ENCODE peak calls at places on chromosomes 6 and 20, in four cellular contexts. One of them, this sample, is unnamed.

GRCh38 chr20:33392016-33392415 is 9.3 kb downstream of the CDK5RAP1 start:
- DNase-seq in psoas muscle: no peak
- DNase-seq in uterus: no peak
- DNase-seq in K562: no peak
- DNase-seq in this sample: no peak

GRCh38 chr6:126422912-126423311 is 83.0 kb downstream of the CENPW start:
- DNase-seq in psoas muscle: no peak
- DNase-seq in uterus: no peak
- DNase-seq in K562: no peak
- DNase-seq in this sample: no peak

GRCh38 chr6:118353564-118353963 is 194.5 kb upstream of the PLN start:
- DNase-seq in psoas muscle: no peak
- DNase-seq in uterus: no peak
- DNase-seq in K562: no peak
- DNase-seq in this sample: no peak

GRCh38 chr20:61399433-61399832 is 147.4 kb downstream of the CDH4 start:
- DNase-seq in psoas muscle: no peak
- DNase-seq in uterus: no peak
- DNase-seq in K562: no peak
- DNase-seq in this sample: peak; percentile 25

GRCh38 chr6:37049990-37050853 is 44.8 kb downstream of the FGD2 start:
- DNase-seq in psoas muscle: peak; percentile 78
- DNase-seq in uterus: peak; percentile 42
- DNase-seq in K562: peak; percentile 92
- DNase-seq in this sample: peak; percentile 86

GRCh38 chr6:37056112-37056403 is 50.6 kb downstream of the FGD2 start:
- DNase-seq in psoas muscle: no peak
- DNase-seq in uterus: no peak
- DNase-seq in K562: no peak
- DNase-seq in this sample: peak; percentile 71

GRCh38 chr6:112622036-112622435 is 274.9 kb downstream of the RFPL4B start:
- DNase-seq in psoas muscle: no peak
- DNase-seq in uterus: no peak
- DNase-seq in K562: no peak
- DNase-seq in this sample: no peak

GRCh38 chr6:41563060-41563776 is 17.0 kb downstream of the FOXP4 start:
- DNase-seq in psoas muscle: no peak
- DNase-seq in uterus: no peak
- DNase-seq in K562: no peak
- DNase-seq in this sample: no peak

GRCh38 chr6:138188278-138188923 is 26.7 kb downstream of the ARFGEF3 start:
- DNase-seq in psoas muscle: no peak
- DNase-seq in uterus: no peak
- DNase-seq in K562: no peak
- DNase-seq in this sample: no peak

GRCh38 chr20:44089987-44090674 is 96.9 kb downstream of the JPH2 start:
- DNase-seq in psoas muscle: no peak
- DNase-seq in uterus: no peak
- DNase-seq in K562: peak; percentile 62
- DNase-seq in this sample: no peak

GRCh38 chr6:157994126-157994795 is 12.6 kb downstream of the SYNJ2 start:
- DNase-seq in psoas muscle: no peak
- DNase-seq in uterus: no peak
- DNase-seq in K562: no peak
- DNase-seq in this sample: peak; percentile 15

GRCh38 chr6:32175711-32176475 is at the start of gene AGPAT1:
- DNase-seq in psoas muscle: peak; percentile 98
- DNase-seq in uterus: peak; percentile 99
- DNase-seq in K562: peak; percentile 99
- DNase-seq in this sample: peak; percentile 98

DNA sequence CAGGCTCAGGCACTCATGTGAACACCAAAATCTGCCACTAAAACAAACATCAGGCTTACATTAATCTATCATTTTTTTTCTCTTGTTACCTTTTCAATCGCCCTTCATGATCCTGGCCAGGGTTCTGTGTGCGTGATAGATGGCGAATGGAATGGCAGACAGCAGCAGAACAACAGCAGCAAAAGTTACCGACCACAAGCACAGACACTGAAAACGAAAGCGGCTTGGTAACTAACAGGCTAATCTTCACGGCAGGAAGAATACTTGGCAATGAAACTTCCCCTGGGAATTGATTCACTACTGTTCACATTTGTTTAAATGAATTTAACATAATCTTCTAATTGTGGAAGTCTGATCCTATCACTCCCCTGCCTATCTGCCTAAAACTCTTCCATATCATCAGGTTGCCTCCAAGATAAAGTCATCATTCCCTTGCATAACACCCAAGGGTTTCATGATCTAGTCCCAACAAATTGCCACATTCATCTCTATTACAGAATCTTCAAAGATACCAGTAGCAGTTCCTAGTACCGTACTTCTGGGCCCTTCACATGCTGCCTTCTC is 28.7 kb downstream of the PTPRK start:
- DNase-seq in psoas muscle: no peak
- DNase-seq in uterus: peak; percentile 31
- DNase-seq in K562: no peak
- DNase-seq in this sample: no peak
- H3K4me3 ChIP-seq in psoas muscle: peak overlapping the region; percentile 58
- H3K4me3 ChIP-seq in uterus: no peak overlapping the region
- H3K4me3 ChIP-seq in K562: no peak overlapping the region
- H3K4me3 ChIP-seq in this sample: peak overlapping the region; percentile 4

GRCh38 chr6:143689852-143690251 is 12.1 kb downstream of the PHACTR2 start:
- DNase-seq in psoas muscle: no peak
- DNase-seq in uterus: no peak
- DNase-seq in K562: no peak
- DNase-seq in this sample: no peak
- H3K27ac ChIP-seq in psoas muscle: no peak overlapping the region
- H3K27ac ChIP-seq in uterus: no peak overlapping the region
- H3K27ac ChIP-seq in K562: no peak overlapping the region
- H3K27ac ChIP-seq in this sample: peak overlapping the region; percentile 78

GRCh38 chr6:166653639-166653941 is 26.5 kb upstream of the RPS6KA2 start:
- DNase-seq in psoas muscle: no peak
- DNase-seq in uterus: no peak
- DNase-seq in K562: no peak
- DNase-seq in this sample: no peak

GRCh38 chr6:166647896-166648295 is 20.8 kb upstream of the RPS6KA2 start:
- DNase-seq in psoas muscle: no peak
- DNase-seq in uterus: no peak
- DNase-seq in K562: no peak
- DNase-seq in this sample: no peak

GRCh38 chr6:166651408-166651807 is 24.4 kb upstream of the RPS6KA2 start:
- DNase-seq in psoas muscle: no peak
- DNase-seq in uterus: no peak
- DNase-seq in K562: no peak
- DNase-seq in this sample: no peak

GRCh38 chr6:166650047-166650446 is 23.0 kb upstream of the RPS6KA2 start:
- DNase-seq in psoas muscle: no peak
- DNase-seq in uterus: no peak
- DNase-seq in K562: no peak
- DNase-seq in this sample: no peak

DNA sequence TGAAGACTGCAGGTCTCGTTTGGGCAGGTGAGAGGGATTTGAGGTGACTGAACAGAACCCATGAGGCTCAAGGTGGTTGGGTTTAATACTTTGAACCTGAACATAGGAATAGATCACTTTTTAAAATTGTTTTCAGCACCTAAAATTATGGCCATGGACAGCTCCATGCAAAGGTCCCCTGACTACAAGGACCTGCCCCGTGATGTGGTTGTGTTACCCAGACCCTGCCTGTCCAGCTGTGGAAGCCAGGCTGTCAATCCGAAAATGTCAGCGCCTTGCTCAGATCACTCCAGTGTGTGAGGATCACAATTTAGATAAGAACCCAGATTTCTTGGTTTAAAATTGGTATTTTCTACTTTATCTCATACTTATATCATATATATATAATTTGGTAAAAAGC is 23.8 kb upstream of the RPS6KA2 start:
- DNase-seq in psoas muscle: no peak
- DNase-seq in uterus: no peak
- DNase-seq in K562: no peak
- DNase-seq in this sample: no peak
- H3K27me3 ChIP-seq in psoas muscle: no peaks in the 10 kb centered on the region
- H3K27me3 ChIP-seq in uterus: no peaks in the 10 kb centered on the region
- H3K27me3 ChIP-seq in K562: peaks cover 34% of the 10 kb centered on the region
- H3K27me3 ChIP-seq in this sample: no peaks in the 10 kb centered on the region

GRCh38 chr20:47492284-47492683 is 9.4 kb upstream of the NCOA3 start:
- DNase-seq in psoas muscle: no peak
- DNase-seq in uterus: no peak
- DNase-seq in K562: no peak
- DNase-seq in this sample: no peak

GRCh38 chr20:47496118-47496517 is 5.6 kb upstream of the NCOA3 start:
- DNase-seq in psoas muscle: no peak
- DNase-seq in uterus: no peak
- DNase-seq in K562: no peak
- DNase-seq in this sample: no peak

GRCh38 chr20:47490795-47491194 is 10.9 kb upstream of the NCOA3 start:
- DNase-seq in psoas muscle: no peak
- DNase-seq in uterus: no peak
- DNase-seq in K562: no peak
- DNase-seq in this sample: no peak

GRCh38 chr20:47493175-47493953 is 8.3 kb upstream of the NCOA3 start:
- DNase-seq in psoas muscle: peak; percentile 93
- DNase-seq in uterus: peak; percentile 92
- DNase-seq in K562: peak; percentile 69
- DNase-seq in this sample: peak; percentile 94

GRCh38 chr20:47493954-47494293 is 7.8 kb upstream of the NCOA3 start:
- DNase-seq in psoas muscle: no peak
- DNase-seq in uterus: no peak
- DNase-seq in K562: no peak
- DNase-seq in this sample: no peak
- H3K4me3 ChIP-seq in psoas muscle: peak overlapping the region; percentile 46
- H3K4me3 ChIP-seq in uterus: no peak overlapping the region
- H3K4me3 ChIP-seq in K562: no peak overlapping the region
- H3K4me3 ChIP-seq in this sample: no peak overlapping the region

DNA sequence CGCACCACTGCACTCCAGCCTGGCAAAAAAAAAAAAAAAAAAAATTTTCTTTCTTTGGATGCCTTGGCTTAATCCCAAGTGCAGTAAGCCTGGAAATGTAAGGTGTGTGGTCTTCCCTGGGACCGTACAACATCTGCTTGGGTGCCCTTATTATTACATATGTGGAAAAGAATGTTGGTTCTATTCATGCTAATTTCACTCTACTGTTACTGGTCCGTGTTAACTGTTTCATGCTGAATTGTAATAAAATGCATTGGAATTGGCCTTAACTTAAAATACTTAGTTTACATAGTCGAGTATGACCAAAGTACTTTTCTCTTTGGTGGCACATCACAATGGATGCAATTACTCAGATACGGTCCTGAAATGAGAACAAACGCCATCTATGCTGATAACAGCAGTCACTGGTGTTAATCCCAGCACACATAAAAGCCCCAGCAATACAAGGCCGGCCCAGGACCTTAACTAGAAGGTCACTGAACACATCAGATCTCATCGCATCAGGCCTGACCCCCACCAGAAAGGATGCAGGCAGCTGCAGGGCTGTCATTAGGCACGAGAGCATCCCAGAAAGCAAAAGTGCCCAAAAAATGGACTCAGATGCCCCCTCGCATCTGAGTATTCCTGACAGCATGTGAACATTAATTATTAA is 1.2 kb downstream of the SERPINB6 start:
- DNase-seq in psoas muscle: no peak
- DNase-seq in uterus: no peak
- DNase-seq in K562: peak; percentile 69
- DNase-seq in this sample: no peak
- H3K27ac ChIP-seq in psoas muscle: peak overlapping the region; percentile 98
- H3K27ac ChIP-seq in uterus: peak overlapping the region; percentile 99
- H3K27ac ChIP-seq in K562: peak overlapping the region; percentile 83
- H3K27ac ChIP-seq in this sample: no peak overlapping the region

DNA sequence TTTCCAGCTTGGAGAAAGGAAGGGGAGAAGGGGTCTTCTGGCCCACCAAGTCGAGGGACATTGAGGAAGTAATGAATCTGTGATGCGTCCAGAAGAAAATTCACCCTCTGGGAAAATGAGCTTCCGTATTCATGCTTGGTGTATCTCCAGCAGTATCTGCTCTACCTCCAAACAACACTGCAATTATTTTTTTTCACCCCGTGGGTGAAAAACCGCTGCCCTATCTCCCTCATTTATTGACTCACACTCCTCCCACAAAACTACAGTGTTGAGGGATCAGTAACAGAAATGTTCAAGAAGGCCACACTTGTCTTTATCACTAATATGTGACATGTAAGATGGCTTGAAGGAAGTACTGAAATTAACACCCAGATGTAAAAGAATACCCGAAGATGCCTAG is 4.8 kb upstream of the TBX18 start:
- DNase-seq in psoas muscle: no peak
- DNase-seq in uterus: no peak
- DNase-seq in K562: peak; percentile 38
- DNase-seq in this sample: no peak
- H3K27me3 ChIP-seq in psoas muscle: peaks cover 38% of the 10 kb centered on the region
- H3K27me3 ChIP-seq in uterus: peaks cover 91% of the 10 kb centered on the region
- H3K27me3 ChIP-seq in K562: no peaks in the 10 kb centered on the region
- H3K27me3 ChIP-seq in this sample: no peaks in the 10 kb centered on the region

GRCh38 chr6:43434943-43435342 is 7.6 kb downstream of the ABCC10 start:
- DNase-seq in psoas muscle: no peak
- DNase-seq in uterus: no peak
- DNase-seq in K562: no peak
- DNase-seq in this sample: peak; percentile 12

GRCh38 chr6:43433148-43433547 is 5.8 kb downstream of the ABCC10 start:
- DNase-seq in psoas muscle: no peak
- DNase-seq in uterus: no peak
- DNase-seq in K562: no peak
- DNase-seq in this sample: no peak

GRCh38 chr6:43434441-43434840 is 7.1 kb downstream of the ABCC10 start:
- DNase-seq in psoas muscle: no peak
- DNase-seq in uterus: no peak
- DNase-seq in K562: no peak
- DNase-seq in this sample: no peak

GRCh38 chr6:43434001-43434400 is 6.7 kb downstream of the ABCC10 start:
- DNase-seq in psoas muscle: no peak
- DNase-seq in uterus: no peak
- DNase-seq in K562: no peak
- DNase-seq in this sample: peak; percentile 49

DNA sequence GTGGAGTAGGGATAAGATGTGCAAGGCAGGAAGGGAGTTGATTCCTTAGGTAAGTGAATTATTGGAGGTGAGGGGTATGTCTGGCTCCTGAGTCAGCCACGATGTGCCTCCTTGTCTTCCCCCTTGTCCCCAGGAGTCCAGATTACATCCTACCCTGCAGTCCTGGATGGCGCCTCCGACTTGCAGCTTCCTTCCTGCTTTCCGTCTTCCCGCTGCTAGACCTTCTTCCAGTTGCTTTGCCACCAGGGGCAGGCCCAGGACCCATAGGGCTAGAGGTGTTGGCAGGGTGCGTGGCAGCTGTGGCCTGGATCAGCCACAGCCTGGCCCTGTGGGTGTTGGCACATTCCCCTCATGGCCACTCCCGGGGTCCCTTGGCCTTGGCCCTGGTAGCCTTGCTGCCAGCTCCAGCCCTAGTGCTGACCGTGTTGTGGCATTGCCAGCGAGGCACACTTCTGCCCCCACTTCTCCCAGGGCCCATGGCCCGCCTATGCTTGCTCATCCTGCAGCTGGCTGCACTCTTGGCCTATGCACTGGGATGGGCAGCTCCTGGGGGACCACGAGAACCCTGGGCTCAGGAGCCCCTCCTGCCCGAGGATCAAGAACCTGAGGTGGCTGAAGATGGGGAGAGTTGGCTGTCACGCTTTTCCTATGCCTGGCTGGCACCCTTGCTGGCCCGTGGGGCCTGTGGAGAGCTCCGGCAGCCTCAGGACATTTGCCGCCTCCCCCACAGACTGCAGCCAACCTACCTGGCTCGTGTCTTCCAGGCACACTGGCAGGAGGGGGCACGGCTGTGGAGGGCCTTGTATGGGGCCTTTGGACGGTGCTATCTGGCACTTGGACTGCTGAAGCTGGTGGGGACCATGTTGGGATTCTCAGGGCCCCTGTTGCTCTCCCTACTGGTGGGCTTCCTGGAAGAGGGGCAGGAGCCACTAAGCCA is 4.9 kb downstream of the ABCC10 start:
- DNase-seq in psoas muscle: no peak
- DNase-seq in uterus: no peak
- DNase-seq in K562: no peak
- DNase-seq in this sample: no peak
- H3K4me3 ChIP-seq in psoas muscle: no peak overlapping the region
- H3K4me3 ChIP-seq in uterus: no peak overlapping the region
- H3K4me3 ChIP-seq in K562: no peak overlapping the region
- H3K4me3 ChIP-seq in this sample: no peak overlapping the region